ENCODE peak calls at places on chromosomes 7 and 10, in six cellular contexts. Y, O, R, H, Z and V are unnamed samples.
A peak's percentile ranks its signal among the peaks of the same experiment; 100 is the strongest.

GRCh38 chr10:110651044-110651958 is 7.2 kb downstream of the RBM20 start:
- DNase-seq in H (peak; percentile 48), R (peak; percentile 26), Y (peak; percentile 10), Z (no peak), O (no peak), V (peak; percentile 26)

GRCh38 chr7:129781128-129781855 is 169.8 kb downstream of the NRF1 start:
- DNase-seq in Z (no peak), R (no peak), Y (peak; percentile 22), O (peak; percentile 26), H (peak; percentile 86), V (no peak)

GRCh38 chr7:157014635-157015555 is 4.4 kb upstream of the MNX1 start:
- DNase-seq in R (no peak), O (no peak), H (peak; percentile 55), Y (no peak), Z (no peak), V (no peak)

GRCh38 chr7:97461596-97461995 is 270.3 kb upstream of the TAC1 start:
- DNase-seq in R (no peak), Z (no peak), Y (no peak), H (no peak), O (no peak), V (no peak)

GRCh38 chr10:12489806-12490205 is 140.5 kb downstream of the CAMK1D start:
- DNase-seq in O (no peak), Z (no peak), Y (no peak), H (peak; percentile 86), R (no peak), V (no peak)

GRCh38 chr7:77855371-77856083 is 57.0 kb downstream of the PHTF2 start:
- DNase-seq in O (no peak), R (peak; percentile 28), H (no peak), Y (no peak), Z (no peak), V (peak; percentile 59)

GRCh38 chr7:29915481-29916215 is 74.0 kb downstream of the SCRN1 start:
- DNase-seq in R (peak; percentile 41), H (no peak), Y (no peak), Z (no peak), O (no peak), V (no peak)

GRCh38 chr7:63899691-63900393 is 98.8 kb upstream of the ZNF722 start:
- DNase-seq in Y (peak; percentile 90), R (peak; percentile 23), Z (peak; percentile 87), H (no peak), O (no peak), V (no peak)

GRCh38 chr7:77811895-77812685 is 13.5 kb downstream of the PHTF2 start:
- DNase-seq in R (peak; percentile 76), Z (no peak), H (no peak), Y (no peak), O (no peak), V (peak; percentile 58)

GRCh38 chr7:145875267-145875666 is 241.3 kb upstream of the CNTNAP2 start:
- DNase-seq in Y (no peak), O (no peak), H (no peak), Z (no peak), R (no peak), V (no peak)

GRCh38 chr10:37390901-37391300 is 265.5 kb downstream of the ANKRD30A start:
- DNase-seq in O (no peak), Y (no peak), R (no peak), Z (no peak), H (no peak), V (no peak)

GRCh38 chr7:5232485-5232837 is 42.4 kb downstream of the WIPI2 start:
- DNase-seq in R (no peak), H (no peak), Z (no peak), O (no peak), Y (no peak), V (no peak)

GRCh38 chr10:59623100-59623822 is 86.4 kb downstream of the SLC16A9 start:
- DNase-seq in R (no peak), Z (no peak), Y (no peak), H (no peak), O (no peak), V (no peak)

GRCh38 chr7:81600608-81601007 is 169.2 kb downstream of the HGF start:
- DNase-seq in Z (no peak), O (no peak), Y (no peak), R (peak; percentile 75), H (no peak), V (peak; percentile 77)

GRCh38 chr7:110170762-110171161 is 920.2 kb upstream of the LRRN3 start:
- DNase-seq in R (no peak), Y (no peak), Z (no peak), H (no peak), O (no peak), V (no peak)

GRCh38 chr10:102677736-102678354 is 33.6 kb downstream of the TRIM8 start:
- DNase-seq in O (no peak), Y (no peak), R (no peak), H (peak; percentile 44), Z (no peak), V (no peak)

GRCh38 chr10:85601526-85601925 is 765.1 kb downstream of the GRID1 start:
- DNase-seq in Z (no peak), Y (no peak), R (no peak), H (peak; percentile 26), O (no peak), V (no peak)

GRCh38 chr7:3078458-3078857 is 34.8 kb upstream of the CARD11 start:
- DNase-seq in O (no peak), Y (no peak), H (no peak), R (no peak), Z (no peak), V (no peak)

GRCh38 chr10:44832595-44833390 is 78.3 kb upstream of the TMEM72 start:
- DNase-seq in H (no peak), Y (no peak), Z (no peak), R (no peak), O (no peak), V (no peak)

GRCh38 chr10:125060851-125061556 is 99.4 kb downstream of the CTBP2 start:
- DNase-seq in O (peak; percentile 45), H (peak; percentile 90), Y (peak; percentile 2), Z (peak; percentile 12), R (peak; percentile 78), V (peak; percentile 81)

GRCh38 chr7:13061115-13061514 is 373.7 kb downstream of the ARL4A start:
- DNase-seq in R (no peak), Z (no peak), Y (no peak), H (no peak), O (no peak), V (no peak)

GRCh38 chr10:125209591-125210373 is 49.4 kb upstream of the CTBP2 start:
- DNase-seq in R (no peak), O (no peak), H (peak; percentile 34), Z (no peak), Y (no peak), V (no peak)

GRCh38 chr10:100658269-100658668 is 87.1 kb upstream of the PAX2 start:
- DNase-seq in H (no peak), Z (no peak), R (no peak), Y (no peak), O (no peak), V (no peak)

GRCh38 chr10:131947631-131948347 is 33.9 kb downstream of the BNIP3 start:
- DNase-seq in Y (no peak), R (peak; percentile 63), Z (no peak), O (no peak), H (peak; percentile 34), V (peak; percentile 83)

GRCh38 chr7:151539055-151539714 is 19.5 kb upstream of the RHEB start:
- DNase-seq in R (no peak), Z (no peak), Y (no peak), O (peak; percentile 66), H (peak; percentile 68), V (no peak)